ENCODE peak calls at places on chromosomes 3 and 15, in eight cellular contexts. P is astrocyte, I is psoas muscle, J is IMR-90, B is kidney, H is AG04450, X is esophagus squamous epithelium, W is stomach. A is an unnamed sample.

GRCh38 chr3:164673738-164674137 is 404.6 kb downstream of the SI start:
- DNase-seq in I (no peak), J (no peak), X (no peak), B (no peak), P (no peak), H (no peak), W (no peak), A (no peak)

GRCh38 chr3:169181666-169182065 is 481.8 kb downstream of the MECOM start:
- DNase-seq in I (no peak), W (no peak), H (no peak), J (no peak), P (no peak), X (no peak), B (no peak), A (no peak)

GRCh38 chr15:87500240-87500639 is 756.3 kb downstream of the NTRK3 start:
- DNase-seq in X (no peak), W (no peak), I (no peak), P (no peak), H (no peak), B (peak; percentile 44), J (no peak), A (no peak)

GRCh38 chr3:33826688-33827087 is 28.3 kb downstream of the PDCD6IP start:
- DNase-seq in P (peak; percentile 58), J (peak; percentile 75), W (no peak), H (peak; percentile 11), B (no peak), X (no peak), I (no peak), A (no peak)

GRCh38 chr15:77853910-77854309 is 221.2 kb upstream of the LINGO1 start:
- DNase-seq in X (no peak), J (no peak), B (no peak), W (no peak), H (no peak), P (no peak), I (peak; percentile 9), A (peak; percentile 12)

GRCh38 chr3:178777718-178778411 is 241.6 kb downstream of the KCNMB2 start:
- DNase-seq in W (no peak), H (no peak), J (peak; percentile 8), B (no peak), I (no peak), P (peak; percentile 18), X (no peak), A (no peak)

GRCh38 chr3:12831582-12831866 is 9.8 kb downstream of the RPL32 start:
- DNase-seq in W (no peak), X (no peak), J (no peak), H (no peak), P (no peak), I (no peak), B (no peak), A (no peak)

GRCh38 chr3:185242642-185243041 is 11.2 kb downstream of the EHHADH start:
- DNase-seq in W (no peak), P (no peak), H (no peak), B (no peak), J (no peak), X (no peak), I (no peak), A (no peak)

GRCh38 chr3:194985031-194985578 is 285.9 kb downstream of the XXYLT1 start:
- DNase-seq in X (peak; percentile 16), W (peak; percentile 74), H (peak; percentile 41), P (peak; percentile 47), J (peak; percentile 47), B (peak; percentile 91), I (peak; percentile 91), A (peak; percentile 78)

GRCh38 chr15:31328425-31328998 is 1.9 kb downstream of the KLF13 start:
- DNase-seq in W (no peak), P (peak; percentile 20), B (peak; percentile 89), H (no peak), J (peak; percentile 49), X (no peak), I (no peak), A (peak; percentile 83)

GRCh38 chr3:152244156-152244888 is 24.4 kb upstream of the MBNL1 start:
- DNase-seq in I (no peak), J (no peak), X (no peak), H (no peak), W (no peak), B (no peak), P (no peak), A (no peak)

GRCh38 chr3:152243301-152243711 is 25.4 kb upstream of the MBNL1 start:
- DNase-seq in H (no peak), W (no peak), P (no peak), I (no peak), X (no peak), B (no peak), J (no peak), A (no peak)

GRCh38 chr3:152236741-152237140 is 32.0 kb upstream of the MBNL1 start:
- DNase-seq in X (no peak), W (no peak), I (no peak), J (peak; percentile 61), H (no peak), P (peak; percentile 33), B (no peak), A (no peak)

GRCh38 chr3:152245498-152246175 is 23.1 kb upstream of the MBNL1 start:
- DNase-seq in B (no peak), H (no peak), X (no peak), I (no peak), W (no peak), J (no peak), P (no peak), A (no peak)

GRCh38 chr3:152241142-152242067 is 27.3 kb upstream of the MBNL1 start:
- DNase-seq in H (no peak), P (peak; percentile 32), J (no peak), W (no peak), I (no peak), B (no peak), X (no peak), A (no peak)
- H3K4me3 ChIP-seq in H (no peak overlapping the region), P (no peak overlapping the region), J (no peak overlapping the region), W (no peak overlapping the region), I (no peak overlapping the region), B (no peak overlapping the region), X (no peak overlapping the region), A (no peak overlapping the region)

DNA sequence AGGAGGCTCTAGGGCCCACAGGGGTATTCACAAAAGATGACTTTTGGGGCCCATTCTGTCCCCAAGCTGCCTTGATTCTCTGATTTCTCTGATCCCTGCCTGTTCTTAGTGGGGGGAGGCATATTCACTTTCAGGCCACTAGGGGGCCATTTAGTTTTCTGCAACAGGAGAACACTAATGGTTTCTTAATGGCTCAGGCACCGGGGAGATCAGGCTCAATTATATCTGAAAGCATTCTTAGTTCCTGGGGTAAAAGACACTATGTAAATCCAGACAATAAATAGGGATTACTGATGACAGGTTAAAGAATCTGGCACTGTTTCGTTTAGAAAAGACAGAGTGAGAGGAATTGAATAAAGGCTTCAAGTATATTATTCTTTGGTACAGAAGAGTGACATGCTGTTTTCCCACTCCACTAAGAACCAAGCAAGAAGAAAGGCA is 2.5 kb upstream of the INAFM2 start:
- DNase-seq in W (peak; percentile 66), J (peak; percentile 67), I (no peak), P (no peak), H (no peak), B (no peak), X (no peak), A (no peak)
- H3K9me3 ChIP-seq in W (no peaks in the 10 kb centered on the region), J (no peaks in the 10 kb centered on the region), I (no peaks in the 10 kb centered on the region), P (no peaks in the 10 kb centered on the region), H (no peaks in the 10 kb centered on the region), B (no peaks in the 10 kb centered on the region), X (no peaks in the 10 kb centered on the region), A (no peaks in the 10 kb centered on the region)

DNA sequence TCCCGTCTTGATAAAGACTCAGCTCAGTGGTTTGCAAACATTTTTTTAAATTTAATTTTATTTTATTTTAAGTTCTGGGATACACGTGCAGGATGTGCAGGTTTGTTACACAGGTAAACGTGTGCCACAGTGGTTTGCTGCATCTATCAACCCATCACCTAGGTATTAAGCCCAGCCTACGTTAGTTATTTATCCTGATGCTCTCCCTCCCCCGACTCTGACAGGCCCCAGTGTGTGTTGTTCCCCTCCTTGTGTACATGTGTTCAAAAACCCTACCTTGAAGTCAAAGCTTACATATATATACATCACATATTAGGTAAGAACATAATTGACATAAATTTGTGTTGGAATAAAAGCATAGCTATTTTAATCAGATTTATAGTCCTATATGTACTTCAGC is 26.3 kb downstream of the GPR15 start:
- DNase-seq in I (no peak), J (no peak), W (no peak), X (no peak), H (no peak), B (no peak), P (no peak), A (no peak)
- H3K27ac ChIP-seq in I (no peak overlapping the region), J (no peak overlapping the region), W (no peak overlapping the region), X (peak overlapping the region; percentile 29), H (no peak overlapping the region), B (no peak overlapping the region), P (no peak overlapping the region), A (no peak overlapping the region)

GRCh38 chr3:84961492-84962255 is 2.9 kb downstream of the CADM2 start:
- DNase-seq in X (no peak), I (no peak), P (no peak), H (no peak), W (no peak), B (peak; percentile 41), J (no peak), A (no peak)
- H3K4me3 ChIP-seq in X (no peak overlapping the region), I (peak overlapping the region; percentile 77), P (peak overlapping the region; percentile 46), H (no peak overlapping the region), W (no peak overlapping the region), B (no peak overlapping the region), J (no peak overlapping the region), A (no peak overlapping the region)